ENCODE peak calls at places on chromosomes 3 and 15, in nine cellular contexts. R, B, N, C, M, J, V, A and Y are unnamed samples. For H3K36me3, the result is how much of the 10 kb centered on the place peaks cover.

GRCh38 chr15:58564967-58565366 is 133.2 kb downstream of the LIPC start:
- DNase-seq in R (no peak), B (no peak), N (no peak), C (no peak), M (no peak), J (no peak), V (no peak), A (no peak), Y (no peak)

GRCh38 chr3:73719877-73720276 is 95.1 kb upstream of the PDZRN3 start:
- DNase-seq in R (no peak), B (no peak), N (no peak), C (no peak), M (no peak), J (no peak), V (peak), A (peak), Y (no peak)

GRCh38 chr3:188486126-188486525 is 332.2 kb downstream of the LPP start:
- DNase-seq in R (peak), B (no peak), N (no peak), C (no peak), M (no peak), J (peak), V (peak), A (peak), Y (no peak)

GRCh38 chr3:61589856-61590255 is 28.5 kb downstream of the PTPRG start:
- DNase-seq in R (peak), B (no peak), N (no peak), C (no peak), M (no peak), J (peak), V (peak), A (peak), Y (no peak)

GRCh38 chr3:126023390-126023789 is 54.4 kb downstream of the ROPN1B start:
- DNase-seq in R (no peak), B (no peak), N (no peak), C (no peak), M (no peak), J (no peak), V (no peak), A (no peak), Y (no peak)

GRCh38 chr15:32855942-32856341 is 138.1 kb downstream of the GREM1 start:
- DNase-seq in R (peak), B (no peak), N (no peak), C (no peak), M (no peak), J (peak), V (peak), A (peak), Y (no peak)

GRCh38 chr3:46416134-46417119 is 9.4 kb downstream of the CCRL2 start:
- DNase-seq in R (no peak), B (no peak), N (no peak), C (no peak), M (no peak), J (no peak), V (no peak), A (no peak), Y (no peak)

GRCh38 chr3:150101016-150101415 is 130.3 kb upstream of the PFN2 start:
- DNase-seq in R (no peak), B (no peak), N (no peak), C (no peak), M (no peak), J (no peak), V (no peak), A (no peak), Y (no peak)

GRCh38 chr3:125525153-125525552 is 5.2 kb upstream of the SNX4 start:
- DNase-seq in R (no peak), B (no peak), N (no peak), C (no peak), M (no peak), J (no peak), V (no peak), A (no peak), Y (no peak)

GRCh38 chr3:13452490-13453335 is 27.4 kb upstream of the HDAC11 start:
- DNase-seq in R (peak), B (no peak), N (no peak), C (no peak), M (no peak), J (peak), V (peak), A (peak), Y (no peak)

GRCh38 chr3:186640473-186640818 is 247 bp downstream of the FETUB start:
- DNase-seq in R (peak), B (no peak), N (peak), C (no peak), M (no peak), J (peak), V (no peak), A (peak), Y (no peak)

GRCh38 chr15:87294854-87295253 is 961.7 kb downstream of the NTRK3 start:
- DNase-seq in R (no peak), B (no peak), N (no peak), C (no peak), M (no peak), J (no peak), V (no peak), A (no peak), Y (no peak)

GRCh38 chr3:43176666-43177065 is 70.8 kb upstream of the POMGNT2 start:
- DNase-seq in R (no peak), B (no peak), N (no peak), C (no peak), M (no peak), J (no peak), V (no peak), A (no peak), Y (no peak)

GRCh38 chr3:163561151-163561550 is 1517.1 kb downstream of the SI start:
- DNase-seq in R (no peak), B (no peak), N (no peak), C (no peak), M (no peak), J (no peak), V (no peak), A (no peak), Y (no peak)

GRCh38 chr15:69562564-69562963 is 109.9 kb downstream of the RPLP1 start:
- DNase-seq in R (no peak), B (no peak), N (no peak), C (no peak), M (no peak), J (no peak), V (no peak), A (no peak), Y (no peak)

GRCh38 chr3:49498239-49498638 is 28.2 kb downstream of the DAG1 start:
- DNase-seq in R (no peak), B (no peak), N (no peak), C (no peak), M (no peak), J (no peak), V (no peak), A (no peak), Y (no peak)

GRCh38 chr15:82540055-82540983 is at the start of gene RPS17:
- DNase-seq in R (peak), B (peak), N (peak), C (peak), M (peak), J (peak), V (peak), A (peak), Y (no peak)

GRCh38 chr3:104805042-104805441 is 561.7 kb upstream of the ALCAM start:
- DNase-seq in R (no peak), B (no peak), N (no peak), C (no peak), M (no peak), J (no peak), V (no peak), A (no peak), Y (no peak)

GRCh38 chr3:150739877-150740645 is 22.9 kb downstream of the SIAH2 start:
- DNase-seq in R (no peak), B (no peak), N (no peak), C (no peak), M (no peak), J (no peak), V (no peak), A (no peak), Y (no peak)

GRCh38 chr15:59178151-59178705 is 28.4 kb upstream of the LDHAL6B start:
- DNase-seq in R (no peak), B (no peak), N (no peak), C (no peak), M (no peak), J (no peak), V (no peak), A (no peak), Y (no peak)

GRCh38 chr3:9914559-9915251 is 2.2 kb upstream of the IL17RC start:
- DNase-seq in R (no peak), B (no peak), N (no peak), C (no peak), M (no peak), J (no peak), V (no peak), A (no peak), Y (no peak)

GRCh38 chr3:33665294-33665693 is 52.8 kb downstream of the CLASP2 start:
- DNase-seq in R (no peak), B (no peak), N (no peak), C (no peak), M (no peak), J (no peak), V (peak), A (no peak), Y (no peak)

GRCh38 chr3:114666613-114667012 is 372.8 kb downstream of the TIGIT start:
- DNase-seq in R (no peak), B (no peak), N (no peak), C (no peak), M (no peak), J (no peak), V (peak), A (no peak), Y (no peak)

GRCh38 chr3:41053220-41053619 is 146.1 kb upstream of the CTNNB1 start:
- DNase-seq in R (peak), B (no peak), N (no peak), C (no peak), M (no peak), J (no peak), V (no peak), A (no peak), Y (no peak)
- H3K4me3 ChIP-seq in R (no peak), B (no peak), N (no peak), C (no peak), M (no peak), J (no peak), V (no peak), A (no peak), Y (no peak)

DNA sequence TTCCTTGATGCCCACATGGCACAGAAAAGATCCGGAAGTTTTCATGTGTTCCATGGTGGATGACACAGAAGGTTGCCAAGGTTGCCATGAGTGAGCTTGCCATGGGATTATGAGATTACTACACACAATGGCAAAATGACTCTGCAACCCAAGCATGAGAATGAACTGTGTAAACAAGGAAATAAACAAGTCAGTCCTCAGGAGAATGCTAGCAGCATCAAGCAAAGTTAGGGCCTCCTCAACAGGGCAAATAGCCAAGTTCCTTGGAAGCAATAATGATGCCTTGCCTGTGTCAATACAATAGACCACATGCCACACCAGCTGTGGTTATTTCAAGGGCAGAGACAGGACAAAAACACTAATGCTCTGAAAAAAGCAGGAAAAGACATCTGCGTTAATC is 41.8 kb downstream of the AQR start:
- DNase-seq in R (peak), B (no peak), N (no peak), C (no peak), M (no peak), J (no peak), V (peak), A (no peak), Y (no peak)
- H3K36me3 ChIP-seq in R (under half), B (half or more), N (half or more), C (half or more), M (half or more), J (under half), V (half or more), A (under half), Y (under half)

GRCh38 chr3:17260257-17260656 is 375.5 kb downstream of the PLCL2 start:
- DNase-seq in R (no peak), B (no peak), N (no peak), C (no peak), M (no peak), J (no peak), V (no peak), A (no peak), Y (no peak)

GRCh38 chr3:17258823-17259436 is 374.2 kb downstream of the PLCL2 start:
- DNase-seq in R (peak), B (no peak), N (no peak), C (peak), M (no peak), J (no peak), V (peak), A (peak), Y (no peak)

GRCh38 chr3:17261627-17262369 is 377.0 kb downstream of the PLCL2 start:
- DNase-seq in R (no peak), B (no peak), N (no peak), C (no peak), M (no peak), J (no peak), V (no peak), A (no peak), Y (no peak)

DNA sequence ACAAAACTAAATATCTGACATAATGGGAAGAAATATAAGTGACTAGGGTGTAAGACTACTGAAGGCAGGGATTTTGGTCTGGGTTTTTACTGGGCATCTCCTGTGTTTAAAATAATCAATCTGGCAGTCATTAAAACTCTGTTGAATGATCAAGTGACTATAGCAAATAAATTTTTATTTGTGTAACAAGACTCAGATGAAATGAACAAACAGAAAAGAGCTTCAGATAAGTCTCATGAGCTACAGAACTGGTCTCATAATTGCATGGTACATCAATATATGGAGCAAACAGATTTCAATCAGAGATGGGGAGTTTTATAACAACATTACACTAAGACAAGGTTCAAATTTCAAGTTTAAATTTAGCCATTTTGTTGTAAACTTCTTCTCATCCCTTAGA is 372.5 kb downstream of the PLCL2 start:
- DNase-seq in R (no peak), B (no peak), N (no peak), C (no peak), M (no peak), J (no peak), V (no peak), A (no peak), Y (no peak)
- H3K4me3 ChIP-seq in R (no peak), B (no peak), N (no peak), C (no peak), M (no peak), J (no peak), V (no peak), A (no peak), Y (no peak)

DNA sequence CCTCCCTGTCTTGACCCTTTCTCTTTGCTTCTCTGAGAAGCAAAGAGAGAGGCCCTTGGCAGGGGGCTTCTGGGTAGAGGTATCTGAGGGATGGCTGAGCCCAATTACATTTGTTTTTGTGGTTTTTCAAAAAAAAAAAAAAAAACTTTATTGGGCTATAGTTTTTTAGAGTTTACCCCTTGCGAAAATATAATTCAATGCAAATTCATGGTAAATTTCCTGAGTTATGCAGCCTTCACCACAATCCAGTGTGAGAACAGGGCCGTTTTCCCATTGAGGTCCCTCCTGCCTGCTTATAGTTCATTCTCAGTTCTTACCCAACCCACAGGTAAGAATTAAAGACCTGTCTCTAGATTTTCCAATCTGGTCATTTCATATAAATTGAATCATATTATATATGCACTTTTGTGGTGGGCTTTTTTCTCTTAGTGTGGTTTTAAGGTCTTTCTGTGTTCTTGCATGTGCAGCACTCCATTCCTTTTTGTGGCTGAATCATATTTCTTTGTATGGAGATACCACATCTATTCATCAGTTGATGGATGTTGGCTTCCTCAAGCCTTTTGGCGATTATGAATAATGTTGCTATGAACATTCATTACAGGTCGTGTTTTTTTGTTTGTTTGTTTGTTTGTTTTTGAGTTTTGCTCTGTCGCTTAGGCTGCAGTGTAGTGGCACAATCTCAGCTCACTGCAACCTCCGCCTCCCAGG is 2.7 kb downstream of the MCM2 start:
- DNase-seq in R (no peak), B (no peak), N (no peak), C (peak), M (no peak), J (no peak), V (no peak), A (no peak), Y (no peak)
- H3K36me3 ChIP-seq in R (under half), B (under half), N (under half), C (half or more), M (under half), J (under half), V (under half), A (under half), Y (under half)

GRCh38 chr3:17742837-17743659 is 617 bp upstream of the TBC1D5 start:
- DNase-seq in R (no peak), B (no peak), N (peak), C (peak), M (no peak), J (peak), V (no peak), A (no peak), Y (no peak)
- H3K4me3 ChIP-seq in R (peak), B (peak), N (peak), C (peak), M (peak), J (peak), V (peak), A (peak), Y (peak)